ENCODE peak calls at places on chromosome 1, in six cellular contexts. I is GM23338, Y is SK-N-SH, A is H1, P is K562, V is HepG2. Q is an unnamed sample.
A peak's percentile ranks its signal among the peaks of the same experiment; 100 is the strongest.

GRCh38 chr1:238558156-238558555 is 667.4 kb upstream of the ZP4 start:
- DNase-seq in I (no peak), Y (no peak), A (no peak), P (no peak), V (no peak), Q (no peak)

GRCh38 chr1:191176131-191176530 is 698.5 kb upstream of the BRINP3 start:
- DNase-seq in I (no peak), Y (no peak), A (no peak), P (no peak), V (no peak), Q (no peak)

GRCh38 chr1:241658081-241658793 is 6.2 kb downstream of the WDR64 start:
- DNase-seq in I (no peak), Y (no peak), A (no peak), P (no peak), V (no peak), Q (no peak)

GRCh38 chr1:233479026-233479890 is 134.6 kb upstream of the KCNK1 start:
- DNase-seq in I (no peak), Y (no peak), A (no peak), P (no peak), V (peak; percentile 7), Q (no peak)

GRCh38 chr1:200053639-200054038 is 26.1 kb downstream of the NR5A2 start:
- DNase-seq in I (no peak), Y (no peak), A (no peak), P (no peak), V (no peak), Q (no peak)

GRCh38 chr1:54413295-54413694 is 7.1 kb upstream of the SSBP3 start:
- DNase-seq in I (no peak), Y (no peak), A (no peak), P (no peak), V (peak; percentile 39), Q (peak; percentile 72)

GRCh38 chr1:17819129-17819802 is 64.1 kb downstream of the ACTL8 start:
- DNase-seq in I (no peak), Y (peak; percentile 68), A (no peak), P (no peak), V (no peak), Q (no peak)

GRCh38 chr1:200468264-200469001 is 58.6 kb upstream of the ZNF281 start:
- DNase-seq in I (no peak), Y (no peak), A (no peak), P (no peak), V (no peak), Q (no peak)

GRCh38 chr1:204616683-204617082 is 68.9 kb downstream of the LRRN2 start:
- DNase-seq in I (no peak), Y (no peak), A (no peak), P (no peak), V (no peak), Q (no peak)

GRCh38 chr1:7539772-7540175 is 231.3 kb upstream of the VAMP3 start:
- DNase-seq in I (peak; percentile 90), Y (no peak), A (peak; percentile 90), P (peak; percentile 70), V (no peak), Q (peak; percentile 34)

GRCh38 chr1:12433323-12434053 is 184.5 kb downstream of the DHRS3 start:
- DNase-seq in I (peak; percentile 56), Y (peak; percentile 42), A (peak; percentile 52), P (peak; percentile 63), V (peak; percentile 82), Q (peak; percentile 92)

GRCh38 chr1:156746716-156747631 is 4.5 kb downstream of the HDGF start:
- DNase-seq in I (peak; percentile 94), Y (peak; percentile 91), A (peak; percentile 91), P (peak; percentile 85), V (peak; percentile 90), Q (peak; percentile 77)
- TF ChIP-seq POLR2AphosphoS5 in I (peak; percentile 65), Y (peak; percentile 75), A (peak; percentile 88), P (peak; percentile 51), V (peak; percentile 58), Q (peak; percentile 61)

GRCh38 chr1:203269654-203270020 is 35.7 kb upstream of the BTG2 start:
- DNase-seq in I (no peak), Y (no peak), A (no peak), P (no peak), V (no peak), Q (no peak)
- H3K4me1 ChIP-seq in I (peaks cover 11% of the 10 kb centered on the region), Y (peaks cover 24% of the 10 kb centered on the region), A (peaks cover 6% of the 10 kb centered on the region), P (peaks cover 20% of the 10 kb centered on the region), V (peaks cover 13% of the 10 kb centered on the region), Q (peaks cover 9% of the 10 kb centered on the region)

DNA sequence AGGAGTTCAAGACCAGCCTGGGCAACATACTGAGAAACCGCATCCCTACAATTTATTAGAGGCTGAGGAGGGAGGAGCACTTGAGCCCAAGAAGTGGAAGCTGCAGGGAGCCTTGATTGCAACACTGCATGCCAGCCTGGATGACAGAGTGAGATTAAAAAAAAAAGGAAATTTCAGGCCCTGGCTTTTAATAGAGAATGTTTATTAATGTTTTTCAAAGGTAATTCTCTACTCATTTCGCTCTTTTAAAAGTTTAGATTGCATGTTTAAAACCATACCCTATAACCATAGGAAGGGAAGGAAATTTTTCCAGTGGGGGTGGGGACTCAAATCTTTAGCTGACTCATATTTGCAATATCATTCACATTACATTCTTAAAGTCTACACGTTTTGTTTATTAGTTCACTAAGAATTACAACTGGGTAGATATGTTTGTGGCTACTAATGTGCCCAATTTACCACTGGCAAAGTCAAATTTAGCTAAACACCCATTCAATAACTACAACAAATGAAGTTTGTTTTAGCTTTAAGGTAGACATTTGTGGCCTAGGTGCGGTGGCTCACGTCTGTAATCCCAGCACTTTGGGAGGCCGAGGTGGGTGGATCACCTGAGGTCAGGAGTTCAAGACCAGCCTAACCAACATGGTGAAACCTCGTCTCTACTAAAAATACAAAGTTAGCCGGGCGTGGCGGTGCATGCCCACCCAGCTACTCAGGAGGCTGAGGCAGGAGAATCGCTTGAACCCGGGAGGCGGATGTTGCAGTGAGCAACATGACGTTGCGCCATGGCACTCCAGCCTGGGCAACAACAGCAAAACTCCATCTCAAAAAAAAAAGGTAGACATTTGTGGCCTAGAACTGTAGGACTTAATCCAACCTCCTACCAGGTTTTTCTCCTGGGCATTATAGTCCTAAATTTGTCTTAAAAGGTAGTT is 5.0 kb downstream of the KDM5B start:
- DNase-seq in I (peak; percentile 31), Y (no peak), A (no peak), P (no peak), V (no peak), Q (peak; percentile 10)
- H3K4me2 ChIP-seq in I (peak overlapping the region; percentile 89), Y (peak overlapping the region; percentile 8), A (no peak overlapping the region), P (peak overlapping the region; percentile 91), V (no peak overlapping the region), Q (no peak overlapping the region)

GRCh38 chr1:226551299-226551698 is 2.7 kb downstream of the STUM start:
- DNase-seq in I (no peak), Y (no peak), A (no peak), P (no peak), V (no peak), Q (no peak)

GRCh38 chr1:226548281-226549093 is at the start of gene STUM:
- DNase-seq in I (peak; percentile 68), Y (peak; percentile 85), A (peak; percentile 74), P (no peak), V (no peak), Q (peak; percentile 23)

GRCh38 chr1:226550671-226551041 is 2.1 kb downstream of the STUM start:
- DNase-seq in I (no peak), Y (no peak), A (no peak), P (no peak), V (no peak), Q (no peak)

GRCh38 chr1:226549094-226549936 is 751 bp downstream of the STUM start:
- DNase-seq in I (peak; percentile 46), Y (no peak), A (peak; percentile 67), P (no peak), V (no peak), Q (no peak)

GRCh38 chr1:226549937-226550670 is 1.5 kb downstream of the STUM start:
- DNase-seq in I (peak; percentile 76), Y (peak; percentile 84), A (peak; percentile 71), P (peak; percentile 55), V (no peak), Q (peak; percentile 12)
- TF ChIP-seq POLR2AphosphoS5 in I (no peak), Y (no peak), A (no peak), P (peak; percentile 44), V (no peak), Q (no peak)

GRCh38 chr1:39393645-39394044 is 97.8 kb upstream of the BMP8A start:
- DNase-seq in I (no peak), Y (no peak), A (no peak), P (no peak), V (no peak), Q (no peak)

GRCh38 chr1:39395357-39395831 is 96.0 kb upstream of the BMP8A start:
- DNase-seq in I (no peak), Y (no peak), A (no peak), P (no peak), V (peak; percentile 21), Q (peak; percentile 92)

GRCh38 chr1:39392851-39393573 is 98.4 kb upstream of the BMP8A start:
- DNase-seq in I (no peak), Y (no peak), A (no peak), P (no peak), V (no peak), Q (peak; percentile 83)

GRCh38 chr1:39394059-39394458 is 97.4 kb upstream of the BMP8A start:
- DNase-seq in I (no peak), Y (no peak), A (no peak), P (no peak), V (no peak), Q (no peak)

GRCh38 chr1:39394598-39394997 is 96.8 kb upstream of the BMP8A start:
- DNase-seq in I (no peak), Y (no peak), A (no peak), P (no peak), V (no peak), Q (no peak)
- H3K4me1 ChIP-seq in I (peaks cover 50% of the 10 kb centered on the region), Y (peaks cover 16% of the 10 kb centered on the region), A (peaks cover 3% of the 10 kb centered on the region), P (peaks cover 29% of the 10 kb centered on the region), V (peaks cover 67% of the 10 kb centered on the region), Q (peaks cover 88% of the 10 kb centered on the region)

GRCh38 chr1:23559136-23559984 is at the start of gene ID3:
- DNase-seq in I (peak; percentile 97), Y (peak; percentile 83), A (peak; percentile 96), P (peak; percentile 77), V (peak; percentile 93), Q (peak; percentile 98)
- H3K4me2 ChIP-seq in I (peak within 1 kb of the TSS; percentile 93), Y (peak within 1 kb of the TSS; percentile 93), A (peak within 1 kb of the TSS; percentile 98), P (peak within 1 kb of the TSS; percentile 97), V (peak within 1 kb of the TSS; percentile 95), Q (peak within 1 kb of the TSS; percentile 85)

DNA sequence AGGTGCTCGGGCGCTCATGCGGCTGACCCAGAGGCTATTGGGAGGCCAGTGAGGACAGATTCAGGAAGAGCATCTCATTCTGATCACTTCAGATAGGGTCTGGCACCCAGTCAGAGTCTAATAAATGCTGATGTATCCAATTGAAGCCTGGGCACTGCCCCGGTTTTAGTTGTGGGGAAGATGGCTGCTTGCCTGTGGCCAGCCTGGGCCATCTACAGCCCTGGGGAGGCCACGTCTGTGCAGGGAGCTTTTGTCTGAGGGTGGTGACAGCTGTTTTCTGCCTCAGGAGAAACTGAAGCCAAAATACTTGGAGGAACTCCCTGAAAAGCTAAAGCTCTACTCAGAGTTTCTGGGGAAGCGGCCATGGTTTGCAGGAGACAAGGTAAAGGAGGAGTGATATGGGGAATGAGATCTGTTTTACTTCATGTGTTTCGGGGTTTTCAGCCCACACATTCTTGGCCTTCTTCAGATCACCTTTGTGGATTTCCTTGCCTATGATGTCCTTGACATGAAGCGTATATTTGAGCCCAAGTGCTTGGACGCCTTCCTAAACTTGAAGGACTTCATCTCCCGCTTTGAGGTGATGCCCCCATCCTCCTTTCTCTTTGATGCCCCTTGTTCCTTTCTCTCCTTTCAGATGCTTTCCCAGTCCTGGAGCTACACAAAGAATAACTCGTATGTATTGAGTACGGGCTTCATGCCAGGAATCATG is 2.8 kb downstream of the GSTM5 start:
- DNase-seq in I (no peak), Y (peak; percentile 4), A (no peak), P (peak; percentile 4), V (no peak), Q (no peak)
- TF ChIP-seq POLR2AphosphoS5 in I (no peak), Y (no peak), A (no peak), P (no peak), V (no peak), Q (no peak)

GRCh38 chr1:2580691-2581090 is 5.9 kb upstream of the PRXL2B start:
- DNase-seq in I (no peak), Y (no peak), A (no peak), P (no peak), V (no peak), Q (no peak)
- H3K4me1 ChIP-seq in I (peaks cover 13% of the 10 kb centered on the region), Y (peaks cover 17% of the 10 kb centered on the region), A (peaks cover 20% of the 10 kb centered on the region), P (peaks cover 44% of the 10 kb centered on the region), V (peaks cover 93% of the 10 kb centered on the region), Q (peaks cover 34% of the 10 kb centered on the region)